ENCODE peak calls at places on chromosomes 12 and 14, in four cellular contexts. A is HuH-7.5, O is endothelial cell, U is hypothalamus. J is an unnamed sample.

GRCh38 chr14:50233335-50234250 is 2.2 kb upstream of the SOS2 start:
- DNase-seq in A (no peak), O (no peak), U (no peak), J (no peak)

GRCh38 chr14:96090441-96091148 is 51.4 kb downstream of the C14orf132 start:
- DNase-seq in A (no peak), O (no peak), U (no peak), J (no peak)

GRCh38 chr12:120397827-120398563 is 29.0 kb upstream of the MSI1 start:
- DNase-seq in A (no peak), O (no peak), U (no peak), J (no peak)

GRCh38 chr12:118145113-118145797 is 9.3 kb downstream of the PEBP1 start:
- DNase-seq in A (no peak), O (no peak), U (no peak), J (no peak)

GRCh38 chr12:57430117-57430930 is 519 bp downstream of the R3HDM2 start:
- DNase-seq in A (peak; percentile 44), O (peak; percentile 65), U (no peak), J (peak; percentile 46)

GRCh38 chr12:88339966-88340365 is 197.9 kb downstream of the TMTC3 start:
- DNase-seq in A (no peak), O (no peak), U (no peak), J (no peak)

GRCh38 chr14:77843155-77843554 is 43.2 kb downstream of the ADCK1 start:
- DNase-seq in A (no peak), O (no peak), U (no peak), J (no peak)

GRCh38 chr12:78439666-78440065 is 424.9 kb upstream of the SYT1 start:
- DNase-seq in A (no peak), O (peak; percentile 3), U (no peak), J (no peak)

GRCh38 chr14:77271113-77271710 is at the start of gene NGB:
- DNase-seq in A (no peak), O (no peak), U (no peak), J (no peak)

GRCh38 chr14:21108791-21109190 is 7.9 kb downstream of the TMEM253 start:
- DNase-seq in A (no peak), O (no peak), U (no peak), J (no peak)

GRCh38 chr14:28770061-28770460 is 3.5 kb downstream of the FOXG1 start:
- DNase-seq in A (no peak), O (no peak), U (no peak), J (no peak)

GRCh38 chr12:76158518-76159321 is 74.2 kb upstream of the NAP1L1 start:
- DNase-seq in A (peak; percentile 46), O (peak; percentile 59), U (no peak), J (no peak)

J was measured in NCI-H1048.